ENCODE peak calls at places on chromosome 3, in six cellular contexts. I is nephron progenitor cell, C is HepG2, F is choroid plexus epithelial cell, R is heart left ventricle, Q is cardiac fibroblast. O is an unnamed sample.
A peak's percentile ranks its signal among the peaks of the same experiment; 100 is the strongest.

GRCh38 chr3:188299068-188299467 is 145.1 kb downstream of the LPP start:
- DNase-seq in I (no peak), C (no peak), F (no peak), R (no peak), Q (no peak), O (no peak)

GRCh38 chr3:24506966-24507775 is 12.5 kb upstream of the THRB start:
- DNase-seq in I (no peak), C (no peak), F (no peak), R (no peak), Q (no peak), O (no peak)

GRCh38 chr3:64259646-64260045 is 34.4 kb upstream of the PRICKLE2 start:
- DNase-seq in I (no peak), C (no peak), F (no peak), R (no peak), Q (no peak), O (no peak)

GRCh38 chr3:4821331-4821730 is 157.9 kb upstream of the BHLHE40 start:
- DNase-seq in I (no peak), C (peak; percentile 2), F (no peak), R (no peak), Q (no peak), O (no peak)

GRCh38 chr3:136186330-136186729 is 9.8 kb downstream of the MSL2 start:
- DNase-seq in I (no peak), C (peak; percentile 69), F (peak; percentile 18), R (no peak), Q (no peak), O (no peak)

GRCh38 chr3:31813686-31814085 is 167.4 kb downstream of the OSBPL10 start:
- DNase-seq in I (no peak), C (no peak), F (no peak), R (no peak), Q (no peak), O (no peak)

GRCh38 chr3:150786791-150787190 is 23.8 kb upstream of the SIAH2 start:
- DNase-seq in I (no peak), C (no peak), F (no peak), R (no peak), Q (no peak), O (no peak)

GRCh38 chr3:187481426-187481825 is 113.2 kb downstream of the RTP4 start:
- DNase-seq in I (no peak), C (no peak), F (no peak), R (no peak), Q (no peak), O (no peak)

GRCh38 chr3:56556908-56557814 is at the start of gene CCDC66:
- DNase-seq in I (peak; percentile 92), C (peak; percentile 87), F (peak; percentile 97), R (peak; percentile 97), Q (peak; percentile 97), O (peak; percentile 90)

DNA sequence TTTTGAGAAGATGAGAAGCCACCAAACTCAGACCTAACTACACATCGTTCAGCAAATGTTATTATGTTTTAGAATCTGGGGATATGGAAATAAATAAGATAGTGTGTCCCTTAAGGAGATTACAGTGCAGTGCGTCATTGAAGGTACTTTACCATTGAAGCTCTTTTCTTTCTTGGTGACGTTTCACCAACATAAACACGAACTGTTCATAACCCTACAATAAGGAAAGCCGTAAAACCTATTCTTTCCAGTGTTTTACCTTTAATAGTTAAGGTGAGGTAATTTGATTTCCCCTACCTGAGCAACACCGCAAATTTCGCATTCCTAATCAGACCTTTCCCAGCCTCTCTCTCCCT is 818 bp downstream of the CCDC66 start:
- DNase-seq in I (no peak), C (no peak), F (no peak), R (no peak), Q (no peak), O (no peak)
- TF ChIP-seq CTCF in I (no peak), C (no peak), F (no peak), R (no peak), Q (no peak), O (peak; percentile 43)

GRCh38 chr3:7787871-7788828 is 713.5 kb upstream of the LMCD1 start:
- DNase-seq in I (no peak), C (no peak), F (peak; percentile 7), R (no peak), Q (peak; percentile 12), O (no peak)
- TF ChIP-seq CTCF in I (no peak), C (no peak), F (no peak), R (no peak), Q (no peak), O (no peak)

GRCh38 chr3:137947120-137947519 is 62.8 kb upstream of the CLDN18 start:
- DNase-seq in I (no peak), C (no peak), F (no peak), R (no peak), Q (no peak), O (no peak)

GRCh38 chr3:137944593-137944992 is 65.4 kb upstream of the CLDN18 start:
- DNase-seq in I (no peak), C (no peak), F (no peak), R (no peak), Q (no peak), O (no peak)

GRCh38 chr3:137948400-137949072 is 61.4 kb upstream of the CLDN18 start:
- DNase-seq in I (no peak), C (no peak), F (no peak), R (no peak), Q (no peak), O (no peak)

DNA sequence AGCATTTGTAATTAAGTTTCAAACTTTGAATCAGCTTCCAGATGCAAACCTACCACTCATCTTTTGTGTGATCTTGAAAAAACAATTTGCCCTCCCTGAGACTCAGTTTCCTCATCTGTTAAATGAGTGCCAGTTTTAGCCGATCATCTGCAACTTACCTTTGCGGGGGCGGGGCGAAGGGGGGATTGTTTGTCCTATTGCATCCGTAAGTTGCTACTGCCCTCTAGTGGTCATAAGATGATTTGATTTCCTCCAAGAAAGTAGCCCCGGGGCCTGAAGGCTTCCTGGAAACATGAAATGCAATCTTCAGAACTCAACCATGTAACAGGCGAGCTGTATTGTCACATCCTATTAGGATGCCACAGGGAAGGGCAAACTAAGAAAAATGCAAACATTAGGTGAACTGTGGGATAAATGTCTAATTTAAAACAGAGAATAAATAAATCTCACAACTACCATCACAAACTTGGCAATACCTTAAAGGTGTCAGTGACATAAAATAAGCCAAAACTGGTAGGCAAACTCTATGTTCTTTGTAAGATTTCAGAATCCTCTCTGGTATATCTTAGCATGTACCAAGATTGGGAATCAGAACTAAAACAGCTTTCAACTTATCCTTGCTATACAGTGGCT is 63.5 kb upstream of the CLDN18 start:
- DNase-seq in I (peak; percentile 74), C (peak; percentile 62), F (peak; percentile 84), R (peak; percentile 42), Q (peak; percentile 80), O (peak; percentile 52)
- TF ChIP-seq CTCF in I (peak; percentile 77), C (peak; percentile 79), F (peak; percentile 81), R (peak; percentile 71), Q (peak; percentile 65), O (peak; percentile 89)

GRCh38 chr3:18891641-18892040 is 256.7 kb upstream of the KCNH8 start:
- DNase-seq in I (no peak), C (no peak), F (no peak), R (no peak), Q (no peak), O (no peak)

GRCh38 chr3:18883553-18883952 is 264.8 kb upstream of the KCNH8 start:
- DNase-seq in I (no peak), C (no peak), F (no peak), R (no peak), Q (no peak), O (no peak)

GRCh38 chr3:18885612-18886011 is 262.7 kb upstream of the KCNH8 start:
- DNase-seq in I (no peak), C (no peak), F (no peak), R (no peak), Q (no peak), O (no peak)

GRCh38 chr3:18890459-18890858 is 257.9 kb upstream of the KCNH8 start:
- DNase-seq in I (no peak), C (no peak), F (no peak), R (no peak), Q (no peak), O (no peak)

GRCh38 chr3:18888370-18888769 is 259.9 kb upstream of the KCNH8 start:
- DNase-seq in I (no peak), C (no peak), F (no peak), R (no peak), Q (no peak), O (no peak)
- TF ChIP-seq CTCF in I (no peak), C (no peak), F (no peak), R (no peak), Q (no peak), O (no peak)

GRCh38 chr3:155938409-155938808 is 68.0 kb downstream of the GMPS start:
- DNase-seq in I (no peak), C (no peak), F (no peak), R (no peak), Q (no peak), O (no peak)

DNA sequence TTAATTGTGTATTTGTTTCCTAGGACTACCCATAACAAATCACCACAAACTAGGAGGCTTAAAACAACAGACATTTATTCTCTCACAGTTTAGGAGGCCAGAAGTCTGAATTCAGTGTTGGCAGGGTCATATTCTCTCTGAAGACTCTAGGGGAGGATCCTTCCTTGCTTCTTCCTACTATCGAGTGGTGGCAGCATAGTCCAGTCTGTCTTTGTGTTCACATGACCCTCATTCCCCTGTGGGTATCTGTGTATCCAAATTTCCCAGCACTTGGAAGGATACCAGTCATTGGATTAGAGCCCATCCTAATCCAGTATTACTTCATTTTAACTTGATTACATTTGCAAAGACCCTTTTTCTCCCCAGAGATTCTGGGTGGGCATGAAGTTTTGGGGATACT is 63.8 kb downstream of the GMPS start:
- DNase-seq in I (no peak), C (no peak), F (peak; percentile 53), R (no peak), Q (peak; percentile 54), O (no peak)
- TF ChIP-seq CTCF in I (no peak), C (no peak), F (peak; percentile 28), R (no peak), Q (peak; percentile 12), O (no peak)

GRCh38 chr3:42544492-42545283 is 37.1 kb downstream of the SEC22C start:
- DNase-seq in I (no peak), C (peak; percentile 72), F (peak; percentile 30), R (peak; percentile 61), Q (no peak), O (no peak)
- TF ChIP-seq CTCF in I (no peak), C (peak; percentile 21), F (peak; percentile 54), R (no peak), Q (peak; percentile 25), O (no peak)

O was measured in endothelial cell.